ENCODE peak calls at places on chromosomes 3 and 15, in six cellular contexts. One of them, this sample, is unnamed.
A peak's percentile ranks its signal among the peaks of the same experiment; 100 is the strongest.

GRCh38 chr3:38521391-38521987 is 25.3 kb downstream of the EXOG start:
- DNase-seq in astrocyte: peak; percentile 40
- DNase-seq in left cardiac atrium: peak; percentile 49
- DNase-seq in iris pigment epithelial cell: peak; percentile 65
- DNase-seq in pancreas: no peak
- DNase-seq in Calu3: peak; percentile 64
- DNase-seq in this sample: peak; percentile 68

GRCh38 chr15:87582169-87582568 is 674.4 kb downstream of the NTRK3 start:
- DNase-seq in left cardiac atrium: no peak
- DNase-seq in pancreas: no peak
- DNase-seq in iris pigment epithelial cell: no peak
- DNase-seq in Calu3: no peak
- DNase-seq in astrocyte: no peak
- DNase-seq in this sample: no peak

GRCh38 chr15:97817266-97817890 is 143.1 kb upstream of the ARRDC4 start:
- DNase-seq in left cardiac atrium: no peak
- DNase-seq in Calu3: no peak
- DNase-seq in iris pigment epithelial cell: no peak
- DNase-seq in astrocyte: no peak
- DNase-seq in pancreas: no peak
- DNase-seq in this sample: no peak

GRCh38 chr3:142028174-142028833 is 121.0 kb downstream of the TFDP2 start:
- DNase-seq in Calu3: peak; percentile 42
- DNase-seq in iris pigment epithelial cell: peak; percentile 89
- DNase-seq in pancreas: no peak
- DNase-seq in astrocyte: peak; percentile 91
- DNase-seq in left cardiac atrium: no peak
- DNase-seq in this sample: peak; percentile 14

GRCh38 chr3:193890036-193890897 is 245.7 kb upstream of the HES1 start:
- DNase-seq in Calu3: no peak
- DNase-seq in astrocyte: no peak
- DNase-seq in iris pigment epithelial cell: no peak
- DNase-seq in left cardiac atrium: no peak
- DNase-seq in pancreas: peak; percentile 11
- DNase-seq in this sample: peak; percentile 70

GRCh38 chr3:36366308-36366707 is 14.0 kb upstream of the STAC start:
- DNase-seq in iris pigment epithelial cell: no peak
- DNase-seq in astrocyte: no peak
- DNase-seq in pancreas: no peak
- DNase-seq in left cardiac atrium: no peak
- DNase-seq in Calu3: no peak
- DNase-seq in this sample: no peak

GRCh38 chr3:121463745-121464144 is 82.0 kb downstream of the POLQ start:
- DNase-seq in astrocyte: no peak
- DNase-seq in Calu3: no peak
- DNase-seq in pancreas: no peak
- DNase-seq in iris pigment epithelial cell: peak; percentile 47
- DNase-seq in left cardiac atrium: no peak
- DNase-seq in this sample: no peak

GRCh38 chr3:19644405-19644804 is 289.6 kb downstream of the EFHB start:
- DNase-seq in Calu3: no peak
- DNase-seq in pancreas: no peak
- DNase-seq in left cardiac atrium: no peak
- DNase-seq in iris pigment epithelial cell: no peak
- DNase-seq in astrocyte: no peak
- DNase-seq in this sample: no peak

GRCh38 chr3:17039579-17039978 is 154.8 kb downstream of the PLCL2 start:
- DNase-seq in iris pigment epithelial cell: peak; percentile 95
- DNase-seq in pancreas: no peak
- DNase-seq in Calu3: peak; percentile 42
- DNase-seq in astrocyte: peak; percentile 96
- DNase-seq in left cardiac atrium: no peak
- DNase-seq in this sample: no peak

GRCh38 chr3:197465996-197466549 is 89.7 kb downstream of the BDH1 start:
- DNase-seq in left cardiac atrium: peak; percentile 36
- DNase-seq in iris pigment epithelial cell: peak; percentile 96
- DNase-seq in Calu3: no peak
- DNase-seq in astrocyte: peak; percentile 85
- DNase-seq in pancreas: no peak
- DNase-seq in this sample: no peak

GRCh38 chr3:123229145-123229544 is 27.4 kb downstream of the SEC22A start:
- DNase-seq in Calu3: no peak
- DNase-seq in astrocyte: no peak
- DNase-seq in pancreas: no peak
- DNase-seq in left cardiac atrium: no peak
- DNase-seq in iris pigment epithelial cell: no peak
- DNase-seq in this sample: no peak

GRCh38 chr15:65095747-65096104 is 19.2 kb downstream of the KBTBD13 start:
- DNase-seq in Calu3: no peak
- DNase-seq in astrocyte: no peak
- DNase-seq in pancreas: peak; percentile 36
- DNase-seq in left cardiac atrium: no peak
- DNase-seq in iris pigment epithelial cell: no peak
- DNase-seq in this sample: no peak

GRCh38 chr3:15110201-15110600 is 11.3 kb upstream of the RBSN start:
- DNase-seq in left cardiac atrium: no peak
- DNase-seq in Calu3: no peak
- DNase-seq in astrocyte: no peak
- DNase-seq in pancreas: no peak
- DNase-seq in iris pigment epithelial cell: no peak
- DNase-seq in this sample: no peak

GRCh38 chr3:81699921-81700320 is 61.5 kb downstream of the GBE1 start:
- DNase-seq in left cardiac atrium: no peak
- DNase-seq in iris pigment epithelial cell: no peak
- DNase-seq in astrocyte: no peak
- DNase-seq in Calu3: no peak
- DNase-seq in pancreas: no peak
- DNase-seq in this sample: no peak

GRCh38 chr15:52290329-52290728 is 5.3 kb downstream of the MYO5C start:
- DNase-seq in pancreas: no peak
- DNase-seq in left cardiac atrium: no peak
- DNase-seq in Calu3: no peak
- DNase-seq in iris pigment epithelial cell: no peak
- DNase-seq in astrocyte: no peak
- DNase-seq in this sample: no peak

GRCh38 chr3:38314112-38314766 is 32.1 kb downstream of the SLC22A14 start:
- DNase-seq in pancreas: no peak
- DNase-seq in left cardiac atrium: no peak
- DNase-seq in Calu3: no peak
- DNase-seq in astrocyte: no peak
- DNase-seq in iris pigment epithelial cell: no peak
- DNase-seq in this sample: no peak

GRCh38 chr3:158768361-158768787 is 33.5 kb upstream of the MFSD1 start:
- DNase-seq in astrocyte: peak; percentile 74
- DNase-seq in left cardiac atrium: peak; percentile 79
- DNase-seq in iris pigment epithelial cell: peak; percentile 84
- DNase-seq in pancreas: no peak
- DNase-seq in Calu3: peak; percentile 86
- DNase-seq in this sample: peak; percentile 54

GRCh38 chr15:70875001-70875782 is 17.0 kb downstream of the THAP10 start:
- DNase-seq in Calu3: no peak
- DNase-seq in iris pigment epithelial cell: peak; percentile 40
- DNase-seq in pancreas: no peak
- DNase-seq in astrocyte: no peak
- DNase-seq in left cardiac atrium: no peak
- DNase-seq in this sample: no peak

GRCh38 chr15:58430224-58430787 is 1.5 kb upstream of the LIPC start:
- DNase-seq in iris pigment epithelial cell: no peak
- DNase-seq in astrocyte: no peak
- DNase-seq in pancreas: no peak
- DNase-seq in left cardiac atrium: no peak
- DNase-seq in Calu3: no peak
- DNase-seq in this sample: no peak

GRCh38 chr15:69908060-69908459 is 189.7 kb downstream of the TLE3 start:
- DNase-seq in Calu3: no peak
- DNase-seq in left cardiac atrium: no peak
- DNase-seq in pancreas: no peak
- DNase-seq in iris pigment epithelial cell: no peak
- DNase-seq in astrocyte: no peak
- DNase-seq in this sample: no peak

GRCh38 chr15:93331545-93332117 is 242.6 kb upstream of the RGMA start:
- DNase-seq in pancreas: no peak
- DNase-seq in Calu3: no peak
- DNase-seq in left cardiac atrium: no peak
- DNase-seq in iris pigment epithelial cell: no peak
- DNase-seq in astrocyte: no peak
- DNase-seq in this sample: no peak

GRCh38 chr15:50906954-50907865 is 1.3 kb upstream of the AP4E1 start:
- DNase-seq in iris pigment epithelial cell: peak; percentile 16
- DNase-seq in astrocyte: no peak
- DNase-seq in pancreas: no peak
- DNase-seq in left cardiac atrium: no peak
- DNase-seq in Calu3: peak; percentile 24
- DNase-seq in this sample: peak; percentile 57

GRCh38 chr15:25830844-25831443 is 32.2 kb downstream of the ATP10A start:
- DNase-seq in left cardiac atrium: peak; percentile 56
- DNase-seq in Calu3: no peak
- DNase-seq in pancreas: no peak
- DNase-seq in astrocyte: peak; percentile 98
- DNase-seq in iris pigment epithelial cell: peak; percentile 50
- DNase-seq in this sample: peak; percentile 22

GRCh38 chr3:125594581-125595011 is 701 bp downstream of the OSBPL11 start:
- DNase-seq in pancreas: no peak
- DNase-seq in Calu3: peak; percentile 28
- DNase-seq in astrocyte: no peak
- DNase-seq in left cardiac atrium: no peak
- DNase-seq in iris pigment epithelial cell: no peak
- DNase-seq in this sample: peak; percentile 38

GRCh38 chr3:53597136-53597915 is 102.9 kb downstream of the CACNA1D start:
- DNase-seq in pancreas: no peak
- DNase-seq in iris pigment epithelial cell: peak; percentile 1
- DNase-seq in astrocyte: no peak
- DNase-seq in left cardiac atrium: no peak
- DNase-seq in Calu3: no peak
- DNase-seq in this sample: no peak

GRCh38 chr3:140552403-140552802 is 125.5 kb upstream of the TRIM42 start:
- DNase-seq in Calu3: no peak
- DNase-seq in left cardiac atrium: no peak
- DNase-seq in astrocyte: no peak
- DNase-seq in iris pigment epithelial cell: no peak
- DNase-seq in pancreas: no peak
- DNase-seq in this sample: no peak

GRCh38 chr3:133393691-133394474 is 6.0 kb upstream of the BFSP2 start:
- DNase-seq in astrocyte: peak; percentile 16
- DNase-seq in Calu3: no peak
- DNase-seq in left cardiac atrium: peak; percentile 45
- DNase-seq in iris pigment epithelial cell: no peak
- DNase-seq in pancreas: no peak
- DNase-seq in this sample: no peak

GRCh38 chr3:134803051-134803505 is 8.0 kb downstream of the EPHB1 start:
- DNase-seq in iris pigment epithelial cell: no peak
- DNase-seq in left cardiac atrium: no peak
- DNase-seq in astrocyte: no peak
- DNase-seq in Calu3: no peak
- DNase-seq in pancreas: no peak
- DNase-seq in this sample: no peak

GRCh38 chr15:66802087-66803001 is 100.3 kb downstream of the SMAD6 start:
- DNase-seq in iris pigment epithelial cell: peak; percentile 49
- DNase-seq in Calu3: no peak
- DNase-seq in astrocyte: peak; percentile 69
- DNase-seq in pancreas: no peak
- DNase-seq in left cardiac atrium: no peak
- DNase-seq in this sample: no peak

GRCh38 chr15:83613716-83614115 is 40.2 kb upstream of the ADAMTSL3 start:
- DNase-seq in pancreas: no peak
- DNase-seq in iris pigment epithelial cell: peak; percentile 56
- DNase-seq in astrocyte: peak; percentile 38
- DNase-seq in left cardiac atrium: no peak
- DNase-seq in Calu3: peak; percentile 52
- DNase-seq in this sample: no peak

GRCh38 chr3:71579934-71580318 is 3.6 kb downstream of the FOXP1 start:
- DNase-seq in iris pigment epithelial cell: peak; percentile 64
- DNase-seq in astrocyte: peak; percentile 73
- DNase-seq in left cardiac atrium: no peak
- DNase-seq in pancreas: no peak
- DNase-seq in Calu3: no peak
- DNase-seq in this sample: peak; percentile 36

GRCh38 chr3:122745365-122746021 is 48.1 kb downstream of the HSPBAP1 start:
- DNase-seq in Calu3: no peak
- DNase-seq in astrocyte: peak; percentile 40
- DNase-seq in iris pigment epithelial cell: peak; percentile 92
- DNase-seq in pancreas: no peak
- DNase-seq in left cardiac atrium: no peak
- DNase-seq in this sample: no peak

GRCh38 chr3:140056047-140056446 is 121.1 kb downstream of the CLSTN2 start:
- DNase-seq in pancreas: no peak
- DNase-seq in iris pigment epithelial cell: no peak
- DNase-seq in Calu3: no peak
- DNase-seq in left cardiac atrium: no peak
- DNase-seq in astrocyte: no peak
- DNase-seq in this sample: no peak

GRCh38 chr3:77259701-77260100 is 219.8 kb downstream of the ROBO2 start:
- DNase-seq in Calu3: no peak
- DNase-seq in iris pigment epithelial cell: no peak
- DNase-seq in astrocyte: no peak
- DNase-seq in left cardiac atrium: no peak
- DNase-seq in pancreas: no peak
- DNase-seq in this sample: peak; percentile 21

GRCh38 chr3:71789922-71790321 is 5.0 kb upstream of the PROK2 start:
- DNase-seq in astrocyte: no peak
- DNase-seq in pancreas: no peak
- DNase-seq in Calu3: no peak
- DNase-seq in iris pigment epithelial cell: no peak
- DNase-seq in left cardiac atrium: no peak
- DNase-seq in this sample: no peak

GRCh38 chr15:91873133-91873526 is 19.6 kb downstream of the SLCO3A1 start:
- DNase-seq in Calu3: no peak
- DNase-seq in left cardiac atrium: no peak
- DNase-seq in astrocyte: no peak
- DNase-seq in iris pigment epithelial cell: no peak
- DNase-seq in pancreas: no peak
- DNase-seq in this sample: no peak

This sample was measured in transverse colon.